ENCODE peak calls at places on chromosomes 7 and 10, in eight cellular contexts. N, F, W, O, A, K, C and P are unnamed samples.
A peak's percentile ranks its signal among the peaks of the same experiment; 100 is the strongest.

GRCh38 chr10:77160679-77161078 is 476.9 kb downstream of the KCNMA1 start:
- DNase-seq in N (no peak), F (no peak), W (peak; percentile 83), O (no peak), A (peak; percentile 86), K (peak; percentile 84), C (no peak), P (no peak)

GRCh38 chr10:36725581-36726520 is 399.5 kb upstream of the ANKRD30A start:
- DNase-seq in N (peak; percentile 60), F (no peak), W (peak; percentile 92), O (peak; percentile 69), A (peak; percentile 75), K (peak; percentile 93), C (peak; percentile 53), P (peak; percentile 71)

GRCh38 chr7:151402029-151402835 is 7.6 kb downstream of the WDR86 start:
- DNase-seq in N (no peak), F (no peak), W (no peak), O (no peak), A (no peak), K (no peak), C (no peak), P (no peak)

GRCh38 chr7:145848691-145849090 is 267.9 kb upstream of the CNTNAP2 start:
- DNase-seq in N (peak; percentile 43), F (no peak), W (peak; percentile 11), O (peak; percentile 30), A (no peak), K (no peak), C (no peak), P (peak; percentile 55)

GRCh38 chr10:131788386-131788785 is 112.4 kb upstream of the PPP2R2D start:
- DNase-seq in N (no peak), F (no peak), W (no peak), O (no peak), A (no peak), K (no peak), C (no peak), P (no peak)

GRCh38 chr7:87852306-87852705 is 23.9 kb downstream of the SLC25A40 start:
- DNase-seq in N (no peak), F (no peak), W (no peak), O (no peak), A (no peak), K (no peak), C (no peak), P (no peak)

GRCh38 chr7:96330193-96330592 is 8.3 kb upstream of the SLC25A13 start:
- DNase-seq in N (no peak), F (no peak), W (no peak), O (no peak), A (no peak), K (no peak), C (no peak), P (no peak)

GRCh38 chr7:106775552-106775936 is 89.5 kb upstream of the PIK3CG start:
- DNase-seq in N (peak; percentile 92), F (no peak), W (peak; percentile 87), O (no peak), A (peak; percentile 32), K (peak; percentile 48), C (no peak), P (no peak)

GRCh38 chr10:101061814-101062230 is at the start of gene KAZALD1:
- DNase-seq in N (no peak), F (no peak), W (no peak), O (no peak), A (no peak), K (no peak), C (no peak), P (no peak)

GRCh38 chr10:110411047-110411410 is 86.7 kb upstream of the DUSP5 start:
- DNase-seq in N (peak; percentile 75), F (no peak), W (peak; percentile 55), O (no peak), A (no peak), K (peak; percentile 26), C (no peak), P (no peak)

GRCh38 chr10:50653142-50653541 is 29.4 kb upstream of the SGMS1 start:
- DNase-seq in N (peak; percentile 42), F (no peak), W (no peak), O (no peak), A (no peak), K (peak; percentile 37), C (peak; percentile 25), P (no peak)

GRCh38 chr10:132685121-132685891 is 100.6 kb downstream of the NKX6-2 start:
- DNase-seq in N (no peak), F (no peak), W (peak; percentile 79), O (no peak), A (no peak), K (peak; percentile 36), C (peak; percentile 93), P (no peak)

GRCh38 chr7:54995631-54996340 is 23.0 kb upstream of the EGFR start:
- DNase-seq in N (peak; percentile 51), F (no peak), W (peak; percentile 97), O (no peak), A (no peak), K (peak; percentile 82), C (no peak), P (no peak)

GRCh38 chr10:84256510-84257342 is 11.9 kb downstream of the RGR start:
- DNase-seq in N (no peak), F (peak; percentile 20), W (peak; percentile 57), O (peak; percentile 52), A (no peak), K (no peak), C (peak; percentile 63), P (peak; percentile 84)

GRCh38 chr10:132687893-132688579 is 97.9 kb downstream of the NKX6-2 start:
- DNase-seq in N (no peak), F (no peak), W (no peak), O (no peak), A (no peak), K (no peak), C (no peak), P (no peak)